ENCODE peak calls at places on chromosome 2, in four cellular contexts. One of them, this sample, is unnamed.

GRCh38 chr2:26986576-26986975 is 16.1 kb downstream of the MAPRE3 start:
- DNase-seq in nucleus accumbens: no peak
- DNase-seq in NB4: no peak
- DNase-seq in iris pigment epithelial cell: peak; percentile 28
- DNase-seq in this sample: no peak

GRCh38 chr2:234973008-234973407 is 21.2 kb downstream of the SH3BP4 start:
- DNase-seq in nucleus accumbens: no peak
- DNase-seq in NB4: no peak
- DNase-seq in iris pigment epithelial cell: peak; percentile 61
- DNase-seq in this sample: no peak

GRCh38 chr2:172442072-172442895 is 14.9 kb downstream of the ITGA6 start:
- DNase-seq in nucleus accumbens: no peak
- DNase-seq in NB4: no peak
- DNase-seq in iris pigment epithelial cell: peak; percentile 96
- DNase-seq in this sample: no peak

GRCh38 chr2:83516503-83516902 is 942.6 kb downstream of the SUCLG1 start:
- DNase-seq in nucleus accumbens: no peak
- DNase-seq in NB4: peak; percentile 11
- DNase-seq in iris pigment epithelial cell: no peak
- DNase-seq in this sample: no peak

GRCh38 chr2:172455121-172455515 is 27.7 kb downstream of the ITGA6 start:
- DNase-seq in nucleus accumbens: no peak
- DNase-seq in NB4: no peak
- DNase-seq in iris pigment epithelial cell: no peak
- DNase-seq in this sample: no peak

GRCh38 chr2:30098271-30099005 is 48.4 kb upstream of the YPEL5 start:
- DNase-seq in nucleus accumbens: no peak
- DNase-seq in NB4: no peak
- DNase-seq in iris pigment epithelial cell: no peak
- DNase-seq in this sample: no peak

GRCh38 chr2:108267117-108267516 is 21.6 kb upstream of the SULT1C2 start:
- DNase-seq in nucleus accumbens: no peak
- DNase-seq in NB4: peak; percentile 74
- DNase-seq in iris pigment epithelial cell: peak; percentile 86
- DNase-seq in this sample: no peak

GRCh38 chr2:184727813-184728212 is 129.5 kb downstream of the ZNF804A start:
- DNase-seq in nucleus accumbens: no peak
- DNase-seq in NB4: no peak
- DNase-seq in iris pigment epithelial cell: no peak
- DNase-seq in this sample: no peak

GRCh38 chr2:222797308-222797707 is 63.5 kb upstream of the ACSL3 start:
- DNase-seq in nucleus accumbens: no peak
- DNase-seq in NB4: peak; percentile 34
- DNase-seq in iris pigment epithelial cell: peak; percentile 50
- DNase-seq in this sample: no peak

GRCh38 chr2:48131503-48132293 is 225.4 kb upstream of the FBXO11 start:
- DNase-seq in nucleus accumbens: no peak
- DNase-seq in NB4: no peak
- DNase-seq in iris pigment epithelial cell: peak; percentile 86
- DNase-seq in this sample: peak; percentile 70

GRCh38 chr2:44940612-44941464 is 664 bp upstream of the SIX3 start:
- DNase-seq in nucleus accumbens: no peak
- DNase-seq in NB4: no peak
- DNase-seq in iris pigment epithelial cell: no peak
- DNase-seq in this sample: no peak

GRCh38 chr2:238602223-238602945 is 175.7 kb downstream of the ASB1 start:
- DNase-seq in nucleus accumbens: no peak
- DNase-seq in NB4: no peak
- DNase-seq in iris pigment epithelial cell: no peak
- DNase-seq in this sample: no peak

GRCh38 chr2:19569300-19569791 is 210.9 kb upstream of the OSR1 start:
- DNase-seq in nucleus accumbens: no peak
- DNase-seq in NB4: no peak
- DNase-seq in iris pigment epithelial cell: peak; percentile 58
- DNase-seq in this sample: no peak

GRCh38 chr2:20762945-20763683 is 59.8 kb downstream of the LDAH start:
- DNase-seq in nucleus accumbens: no peak
- DNase-seq in NB4: no peak
- DNase-seq in iris pigment epithelial cell: no peak
- DNase-seq in this sample: no peak

GRCh38 chr2:235669269-235669831 is 175.5 kb downstream of the AGAP1 start:
- DNase-seq in nucleus accumbens: peak; percentile 52
- DNase-seq in NB4: no peak
- DNase-seq in iris pigment epithelial cell: peak; percentile 82
- DNase-seq in this sample: no peak

GRCh38 chr2:96225016-96225533 is 16.4 kb upstream of the STARD7 start:
- DNase-seq in nucleus accumbens: no peak
- DNase-seq in NB4: peak; percentile 92
- DNase-seq in iris pigment epithelial cell: no peak
- DNase-seq in this sample: no peak

GRCh38 chr2:26396734-26397298 is 4.9 kb upstream of the DRC1 start:
- DNase-seq in nucleus accumbens: no peak
- DNase-seq in NB4: peak; percentile 96
- DNase-seq in iris pigment epithelial cell: no peak
- DNase-seq in this sample: no peak

This sample was measured in NCI-H1694.